ENCODE peak calls at places on chromosomes 1 and 21, in four cellular contexts. One of them, this sample, is unnamed.

GRCh38 chr1:37549341-37549740 is 4.8 kb downstream of the SNIP1 start:
- DNase-seq in GM23338: no peak
- DNase-seq in right lobe of liver: no peak
- DNase-seq in cardiac muscle cell: no peak
- DNase-seq in this sample: no peak

GRCh38 chr1:74690909-74691308 is 17.3 kb upstream of the ERICH3 start:
- DNase-seq in GM23338: no peak
- DNase-seq in right lobe of liver: no peak
- DNase-seq in cardiac muscle cell: no peak
- DNase-seq in this sample: no peak

GRCh38 chr1:1264868-1265272 is 8.8 kb downstream of the UBE2J2 start:
- DNase-seq in GM23338: peak
- DNase-seq in right lobe of liver: no peak
- DNase-seq in cardiac muscle cell: no peak
- DNase-seq in this sample: peak

GRCh38 chr1:231935856-231936255 is 309.3 kb downstream of the DISC1 start:
- DNase-seq in GM23338: no peak
- DNase-seq in right lobe of liver: no peak
- DNase-seq in cardiac muscle cell: no peak
- DNase-seq in this sample: no peak

GRCh38 chr1:44219301-44219626 is 6.0 kb downstream of the DMAP1 start:
- DNase-seq in GM23338: no peak
- DNase-seq in right lobe of liver: no peak
- DNase-seq in cardiac muscle cell: no peak
- DNase-seq in this sample: no peak

GRCh38 chr1:29675481-29676263 is 439.4 kb downstream of the PTPRU start:
- DNase-seq in GM23338: no peak
- DNase-seq in right lobe of liver: no peak
- DNase-seq in cardiac muscle cell: peak
- DNase-seq in this sample: no peak

GRCh38 chr1:234570741-234571140 is 39.2 kb downstream of the IRF2BP2 start:
- DNase-seq in GM23338: no peak
- DNase-seq in right lobe of liver: no peak
- DNase-seq in cardiac muscle cell: no peak
- DNase-seq in this sample: no peak

GRCh38 chr1:116972676-116973035 is 28.9 kb upstream of the CD101 start:
- DNase-seq in GM23338: no peak
- DNase-seq in right lobe of liver: no peak
- DNase-seq in cardiac muscle cell: no peak
- DNase-seq in this sample: no peak

GRCh38 chr1:199742547-199742946 is 285.0 kb upstream of the NR5A2 start:
- DNase-seq in GM23338: no peak
- DNase-seq in right lobe of liver: no peak
- DNase-seq in cardiac muscle cell: no peak
- DNase-seq in this sample: peak

GRCh38 chr21:41809891-41810596 is 43.2 kb upstream of the RIPK4 start:
- DNase-seq in GM23338: no peak
- DNase-seq in right lobe of liver: no peak
- DNase-seq in cardiac muscle cell: no peak
- DNase-seq in this sample: no peak

GRCh38 chr1:54229281-54229891 is 29.4 kb downstream of the MRPL37 start:
- DNase-seq in GM23338: no peak
- DNase-seq in right lobe of liver: no peak
- DNase-seq in cardiac muscle cell: no peak
- DNase-seq in this sample: no peak

GRCh38 chr1:115771847-115772457 is 3.4 kb upstream of the CASQ2 start:
- DNase-seq in GM23338: peak
- DNase-seq in right lobe of liver: peak
- DNase-seq in cardiac muscle cell: peak
- DNase-seq in this sample: no peak

GRCh38 chr1:209945377-209945776 is 7.4 kb downstream of the SYT14 start:
- DNase-seq in GM23338: no peak
- DNase-seq in right lobe of liver: no peak
- DNase-seq in cardiac muscle cell: no peak
- DNase-seq in this sample: no peak

GRCh38 chr1:107405241-107405640 is 264.4 kb downstream of the NTNG1 start:
- DNase-seq in GM23338: no peak
- DNase-seq in right lobe of liver: no peak
- DNase-seq in cardiac muscle cell: no peak
- DNase-seq in this sample: no peak

GRCh38 chr1:156709743-156710489 is 4.5 kb upstream of the CRABP2 start:
- DNase-seq in GM23338: no peak
- DNase-seq in right lobe of liver: no peak
- DNase-seq in cardiac muscle cell: no peak
- DNase-seq in this sample: no peak

GRCh38 chr1:174157157-174157806 is 2.0 kb upstream of the RABGAP1L start:
- DNase-seq in GM23338: no peak
- DNase-seq in right lobe of liver: no peak
- DNase-seq in cardiac muscle cell: no peak
- DNase-seq in this sample: no peak

GRCh38 chr1:38077523-38078147 is 31.0 kb upstream of the POU3F1 start:
- DNase-seq in GM23338: no peak
- DNase-seq in right lobe of liver: no peak
- DNase-seq in cardiac muscle cell: no peak
- DNase-seq in this sample: no peak

GRCh38 chr1:224340711-224341384 is 10.9 kb upstream of the NVL start:
- DNase-seq in GM23338: peak
- DNase-seq in right lobe of liver: peak
- DNase-seq in cardiac muscle cell: no peak
- DNase-seq in this sample: no peak

GRCh38 chr1:150548632-150549495 is at the start of gene ADAMTSL4:
- DNase-seq in GM23338: peak
- DNase-seq in right lobe of liver: peak
- DNase-seq in cardiac muscle cell: peak
- DNase-seq in this sample: no peak

GRCh38 chr1:178774263-178774662 is 49.2 kb downstream of the RALGPS2 start:
- DNase-seq in GM23338: peak
- DNase-seq in right lobe of liver: no peak
- DNase-seq in cardiac muscle cell: peak
- DNase-seq in this sample: no peak

GRCh38 chr1:227170361-227171166 is 147.7 kb downstream of the CDC42BPA start:
- DNase-seq in GM23338: no peak
- DNase-seq in right lobe of liver: no peak
- DNase-seq in cardiac muscle cell: no peak
- DNase-seq in this sample: no peak

GRCh38 chr1:43704838-43705237 is 2.5 kb upstream of the ST3GAL3 start:
- DNase-seq in GM23338: peak
- DNase-seq in right lobe of liver: no peak
- DNase-seq in cardiac muscle cell: no peak
- DNase-seq in this sample: no peak

GRCh38 chr1:20932437-20932977 is 145.4 kb upstream of the HP1BP3 start:
- DNase-seq in GM23338: no peak
- DNase-seq in right lobe of liver: no peak
- DNase-seq in cardiac muscle cell: no peak
- DNase-seq in this sample: no peak

GRCh38 chr1:184905601-184906322 is 68.5 kb downstream of the NIBAN1 start:
- DNase-seq in GM23338: no peak
- DNase-seq in right lobe of liver: no peak
- DNase-seq in cardiac muscle cell: no peak
- DNase-seq in this sample: no peak

GRCh38 chr1:212699104-212699838 is 369 bp downstream of the BATF3 start:
- DNase-seq in GM23338: peak
- DNase-seq in right lobe of liver: peak
- DNase-seq in cardiac muscle cell: peak
- DNase-seq in this sample: no peak

GRCh38 chr1:12177999-12178441 is 11.2 kb downstream of the TNFRSF1B start:
- DNase-seq in GM23338: peak
- DNase-seq in right lobe of liver: peak
- DNase-seq in cardiac muscle cell: no peak
- DNase-seq in this sample: no peak

GRCh38 chr1:110003747-110004428 is 19.3 kb downstream of the AHCYL1 start:
- DNase-seq in GM23338: peak
- DNase-seq in right lobe of liver: peak
- DNase-seq in cardiac muscle cell: peak
- DNase-seq in this sample: peak

GRCh38 chr1:152237093-152237492 is 13.1 kb upstream of the HRNR start:
- DNase-seq in GM23338: no peak
- DNase-seq in right lobe of liver: no peak
- DNase-seq in cardiac muscle cell: no peak
- DNase-seq in this sample: no peak

GRCh38 chr1:9448132-9449105 is 90.8 kb upstream of the SLC25A33 start:
- DNase-seq in GM23338: no peak
- DNase-seq in right lobe of liver: no peak
- DNase-seq in cardiac muscle cell: no peak
- DNase-seq in this sample: no peak

GRCh38 chr1:205530116-205530515 is 25.6 kb downstream of the CDK18 start:
- DNase-seq in GM23338: no peak
- DNase-seq in right lobe of liver: peak
- DNase-seq in cardiac muscle cell: no peak
- DNase-seq in this sample: no peak

GRCh38 chr1:151504252-151504651 is 6.9 kb upstream of the CGN start:
- DNase-seq in GM23338: no peak
- DNase-seq in right lobe of liver: no peak
- DNase-seq in cardiac muscle cell: no peak
- DNase-seq in this sample: no peak

GRCh38 chr1:31215083-31215570 is 24.6 kb downstream of the NKAIN1 start:
- DNase-seq in GM23338: no peak
- DNase-seq in right lobe of liver: no peak
- DNase-seq in cardiac muscle cell: no peak
- DNase-seq in this sample: no peak

GRCh38 chr1:31218705-31219104 is 21.0 kb downstream of the NKAIN1 start:
- DNase-seq in GM23338: no peak
- DNase-seq in right lobe of liver: no peak
- DNase-seq in cardiac muscle cell: no peak
- DNase-seq in this sample: no peak

GRCh38 chr1:31219489-31219888 is 20.2 kb downstream of the NKAIN1 start:
- DNase-seq in GM23338: no peak
- DNase-seq in right lobe of liver: no peak
- DNase-seq in cardiac muscle cell: no peak
- DNase-seq in this sample: no peak

GRCh38 chr1:31216016-31216415 is 23.7 kb downstream of the NKAIN1 start:
- DNase-seq in GM23338: peak
- DNase-seq in right lobe of liver: peak
- DNase-seq in cardiac muscle cell: peak
- DNase-seq in this sample: peak

DNA sequence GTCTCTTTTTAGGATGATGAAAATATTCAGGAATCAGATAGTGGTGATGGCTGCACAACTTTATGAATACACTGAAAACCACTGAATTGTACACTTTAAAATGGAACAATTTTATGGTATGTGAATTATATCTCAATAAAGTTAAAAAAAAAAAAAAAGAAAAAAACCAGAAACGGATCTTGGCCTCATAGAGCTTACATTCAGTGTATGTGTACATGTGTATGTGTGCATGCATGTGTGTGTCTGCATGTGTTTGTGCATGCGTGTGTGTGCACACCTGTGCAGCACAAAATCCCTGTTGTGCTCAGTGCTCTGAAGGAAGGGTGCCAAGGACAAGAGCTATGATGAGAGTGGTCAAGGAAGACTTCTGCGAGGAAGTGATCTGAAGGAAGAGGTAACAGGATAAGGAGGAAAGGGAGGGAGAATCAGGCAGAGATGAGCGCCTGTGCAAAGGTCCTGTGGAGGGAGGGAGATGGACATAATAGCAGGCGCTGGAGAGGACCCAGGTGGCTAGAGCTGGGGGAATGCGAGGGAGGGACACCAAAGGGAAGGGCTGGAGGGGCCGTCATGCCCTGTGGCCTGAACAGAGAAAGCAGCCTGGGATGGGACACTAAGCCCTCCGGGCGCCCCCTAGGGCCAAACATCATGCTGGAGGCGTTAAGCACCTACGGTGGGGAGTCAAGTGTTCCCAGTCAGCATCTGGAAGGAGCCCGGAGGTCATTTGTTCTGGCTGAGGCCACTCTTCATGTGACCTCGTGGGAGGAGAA is 25.2 kb downstream of the NKAIN1 start:
- DNase-seq in GM23338: peak
- DNase-seq in right lobe of liver: no peak
- DNase-seq in cardiac muscle cell: peak
- DNase-seq in this sample: no peak
- TF ChIP-seq CTCF in GM23338: peak
- TF ChIP-seq CTCF in right lobe of liver: no peak
- TF ChIP-seq CTCF in cardiac muscle cell: no peak
- TF ChIP-seq CTCF in this sample: no peak

GRCh38 chr21:36388076-36388475 is 2.9 kb downstream of the CHAF1B start:
- DNase-seq in GM23338: peak
- DNase-seq in right lobe of liver: no peak
- DNase-seq in cardiac muscle cell: no peak
- DNase-seq in this sample: no peak
- H3K4me3 ChIP-seq in GM23338: no peak
- H3K4me3 ChIP-seq in right lobe of liver: no peak
- H3K4me3 ChIP-seq in cardiac muscle cell: no peak
- H3K4me3 ChIP-seq in this sample: no peak

GRCh38 chr1:33875857-33876256 is 12.0 kb downstream of the HMGB4 start:
- DNase-seq in GM23338: no peak
- DNase-seq in right lobe of liver: no peak
- DNase-seq in cardiac muscle cell: no peak
- DNase-seq in this sample: no peak
- TF ChIP-seq CTCF in GM23338: peak
- TF ChIP-seq CTCF in right lobe of liver: peak
- TF ChIP-seq CTCF in cardiac muscle cell: no peak
- TF ChIP-seq CTCF in this sample: no peak

DNA sequence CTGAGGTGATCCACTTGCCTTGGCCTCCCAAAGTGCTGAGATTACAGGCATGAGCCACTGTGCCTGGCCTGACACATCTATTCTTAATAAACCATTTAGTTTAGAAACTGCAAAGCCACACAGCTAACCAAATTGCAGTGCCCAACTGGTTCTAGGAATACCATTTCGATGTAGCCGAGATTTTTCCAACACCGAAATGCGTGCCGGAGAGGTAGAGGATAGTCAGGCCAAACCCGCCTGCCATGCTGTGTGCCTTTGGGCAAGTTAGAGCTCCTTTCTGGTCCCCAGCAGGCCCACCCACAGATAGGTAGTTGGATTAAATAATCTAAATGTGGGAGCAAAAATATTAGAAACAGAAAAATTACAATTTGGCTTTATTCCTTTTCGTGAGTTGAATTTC is 254.4 kb downstream of the FOXD2 start:
- DNase-seq in GM23338: no peak
- DNase-seq in right lobe of liver: no peak
- DNase-seq in cardiac muscle cell: no peak
- DNase-seq in this sample: no peak
- H3K4me3 ChIP-seq in GM23338: no peak
- H3K4me3 ChIP-seq in right lobe of liver: no peak
- H3K4me3 ChIP-seq in cardiac muscle cell: no peak
- H3K4me3 ChIP-seq in this sample: no peak

DNA sequence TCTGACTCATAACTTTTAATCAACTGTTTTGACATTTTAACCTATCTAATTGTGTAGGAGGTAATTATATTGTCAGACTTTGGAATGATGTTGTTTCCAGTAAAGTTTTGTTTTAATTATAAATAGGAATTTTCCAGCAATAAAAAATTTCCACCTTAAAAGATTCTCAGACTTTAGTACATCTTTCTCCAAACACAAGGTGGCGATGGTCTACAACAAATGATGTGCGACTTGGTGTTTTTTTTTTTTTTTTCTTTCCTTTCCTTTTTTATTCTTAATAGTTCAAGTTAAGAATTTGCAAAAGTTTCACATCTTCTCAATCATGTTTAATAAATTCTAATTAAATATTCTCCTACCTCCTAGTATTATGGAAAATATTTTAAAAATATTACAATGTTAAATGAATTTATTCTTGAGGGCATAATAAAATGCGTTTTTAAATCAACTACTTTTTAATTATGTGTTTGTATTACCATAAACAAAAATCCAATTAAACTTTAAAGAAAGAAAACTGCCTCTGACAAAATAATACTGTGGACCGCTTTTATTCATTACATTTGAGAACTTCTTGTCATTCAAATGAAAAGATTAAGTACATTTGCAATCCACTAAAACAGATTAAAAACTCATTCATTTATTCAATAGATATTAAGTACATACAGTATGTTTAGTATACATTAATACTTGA is 4.4 kb upstream of the ADAMTS1 start:
- DNase-seq in GM23338: peak
- DNase-seq in right lobe of liver: no peak
- DNase-seq in cardiac muscle cell: peak
- DNase-seq in this sample: no peak
- TF ChIP-seq CTCF in GM23338: peak
- TF ChIP-seq CTCF in right lobe of liver: peak
- TF ChIP-seq CTCF in cardiac muscle cell: peak
- TF ChIP-seq CTCF in this sample: peak

This sample was measured in retinal pigment epithelial cell.